ENCODE peak calls at places on chromosomes 5 and 9, in eight cellular contexts. M is RWPE1, P is sciatic nerve, V is Kasumi-1, E is lower lobe of right lung, J is activated B cell treated with CpG ODN at 0.5 μM for 24 hours, B is progenitor cell of endocrine pancreas, D is substantia nigra. L is an unnamed sample.

GRCh38 chr5:3738909-3739308 is 143.3 kb downstream of the IRX1 start:
- DNase-seq in P (no peak), M (no peak), B (no peak), E (no peak), V (no peak), J (no peak), D (no peak), L (no peak)

GRCh38 chr5:36152324-36153298 is 700 bp downstream of the SKP2 start:
- DNase-seq in E (no peak), B (no peak), J (no peak), V (peak), D (no peak), M (peak), P (no peak), L (peak)

GRCh38 chr5:95892784-95893354 is 68.8 kb downstream of the ELL2 start:
- DNase-seq in B (no peak), J (no peak), D (no peak), E (no peak), V (peak), M (peak), P (no peak), L (no peak)

GRCh38 chr5:20109326-20109725 is 121.3 kb upstream of the CDH18 start:
- DNase-seq in M (no peak), E (no peak), D (no peak), V (no peak), P (no peak), J (no peak), B (no peak), L (no peak)

GRCh38 chr5:61827445-61827975 is 478.5 kb upstream of the KIF2A start:
- DNase-seq in V (no peak), E (no peak), M (no peak), D (no peak), J (no peak), P (no peak), B (no peak), L (no peak)

GRCh38 chr5:109566361-109566760 is 123.4 kb upstream of the MAN2A1 start:
- DNase-seq in B (no peak), D (no peak), P (no peak), M (peak), E (no peak), V (no peak), J (no peak), L (no peak)

GRCh38 chr5:169149317-169149716 is 151.6 kb downstream of the SLIT3 start:
- DNase-seq in M (no peak), J (no peak), P (no peak), V (no peak), D (no peak), B (no peak), E (no peak), L (no peak)

GRCh38 chr5:137617806-137618205 is 118.1 kb downstream of the KLHL3 start:
- DNase-seq in B (no peak), J (no peak), V (no peak), P (no peak), E (no peak), M (no peak), D (no peak), L (peak)

GRCh38 chr5:143314664-143315063 is 88.8 kb downstream of the NR3C1 start:
- DNase-seq in B (no peak), V (no peak), J (no peak), M (peak), E (no peak), D (no peak), P (no peak), L (no peak)

GRCh38 chr9:134434896-134435506 is 108.7 kb downstream of the RXRA start:
- DNase-seq in M (peak), B (peak), D (peak), J (no peak), P (peak), V (no peak), E (peak), L (peak)

L was measured in Caki2.